ENCODE peak calls at places on chromosomes 3 and 15, in five cellular contexts. G is lung, X is ovary, M is psoas muscle, I is left ventricle myocardium inferior. T is an unnamed sample.

GRCh38 chr3:44117239-44117638 is 124.4 kb upstream of the TOPAZ1 start:
- DNase-seq in G (no peak), I (no peak), M (no peak), X (no peak), T (no peak)

GRCh38 chr15:68589783-68590710 is 11.3 kb downstream of the CORO2B start:
- DNase-seq in X (peak; percentile 34), M (no peak), G (no peak), I (no peak), T (no peak)

GRCh38 chr3:87462228-87462627 is 185.8 kb upstream of the POU1F1 start:
- DNase-seq in I (no peak), G (no peak), X (no peak), M (no peak), T (no peak)

GRCh38 chr15:45179221-45179985 is 8.4 kb downstream of the SHF start:
- DNase-seq in M (no peak), X (no peak), I (no peak), G (peak; percentile 69), T (no peak)

GRCh38 chr3:94336076-94336741 is 273.3 kb downstream of the NSUN3 start:
- DNase-seq in G (no peak), I (no peak), M (no peak), X (no peak), T (peak; percentile 70)

GRCh38 chr15:92130906-92131305 is 262.8 kb upstream of the ST8SIA2 start:
- DNase-seq in I (no peak), G (no peak), M (no peak), X (no peak), T (no peak)

GRCh38 chr15:75775296-75776074 is 62.8 kb upstream of the CSPG4 start:
- DNase-seq in G (no peak), X (no peak), I (no peak), M (no peak), T (no peak)

GRCh38 chr3:134516905-134517304 is 31.0 kb downstream of the CEP63 start:
- DNase-seq in G (no peak), I (no peak), M (no peak), X (no peak), T (no peak)

GRCh38 chr3:58012302-58012701 is 4.1 kb downstream of the FLNB start:
- DNase-seq in I (no peak), G (no peak), X (no peak), M (no peak), T (no peak)

GRCh38 chr3:195151866-195152526 is 119.0 kb downstream of the XXYLT1 start:
- DNase-seq in M (no peak), G (no peak), I (no peak), X (no peak), T (no peak)

GRCh38 chr15:75822685-75823278 is 20.5 kb upstream of the UBE2Q2 start:
- DNase-seq in I (no peak), X (no peak), M (no peak), G (no peak), T (no peak)

GRCh38 chr3:27479816-27480543 is 4.2 kb downstream of the SLC4A7 start:
- DNase-seq in X (no peak), G (no peak), M (no peak), I (no peak), T (no peak)

GRCh38 chr3:463793-464192 is 267.2 kb downstream of the CHL1 start:
- DNase-seq in I (no peak), X (no peak), M (no peak), G (no peak), T (no peak)

GRCh38 chr3:58333206-58334012 is 717 bp downstream of the PXK start:
- DNase-seq in X (peak; percentile 44), G (no peak), M (no peak), I (no peak), T (peak; percentile 50)

GRCh38 chr3:120418446-120418845 is 32.3 kb downstream of the FSTL1 start:
- DNase-seq in G (no peak), X (no peak), M (no peak), I (no peak), T (no peak)

GRCh38 chr3:24454393-24454792 is 40.3 kb downstream of the THRB start:
- DNase-seq in G (no peak), I (no peak), X (no peak), M (no peak), T (no peak)

GRCh38 chr15:88636654-88637053 is 2.2 kb upstream of the ISG20 start:
- DNase-seq in M (no peak), X (no peak), I (no peak), G (no peak), T (no peak)

GRCh38 chr3:193884011-193884410 is 251.9 kb upstream of the HES1 start:
- DNase-seq in X (no peak), M (no peak), I (no peak), G (no peak), T (no peak)

GRCh38 chr3:100057716-100058575 is 56.4 kb downstream of the FILIP1L start:
- DNase-seq in G (no peak), X (no peak), M (no peak), I (no peak), T (no peak)

GRCh38 chr15:74995779-74996765 is 709 bp downstream of the SCAMP5 start:
- DNase-seq in G (no peak), X (peak; percentile 44), I (no peak), M (peak; percentile 26), T (no peak)

GRCh38 chr3:77159182-77159581 is 119.3 kb downstream of the ROBO2 start:
- DNase-seq in M (no peak), X (no peak), G (no peak), I (no peak), T (no peak)

GRCh38 chr15:80059786-80060489 is 462 bp downstream of the ZFAND6 start:
- DNase-seq in G (peak; percentile 48), I (no peak), M (peak; percentile 82), X (no peak), T (no peak)

GRCh38 chr3:139127101-139127500 is 82.4 kb upstream of the PRR23C start:
- DNase-seq in X (no peak), G (no peak), I (no peak), M (no peak), T (no peak)

GRCh38 chr15:40104296-40104864 is 4.3 kb downstream of the BMF start:
- DNase-seq in G (no peak), I (no peak), M (no peak), X (no peak), T (no peak)

GRCh38 chr3:169170456-169170855 is 493.1 kb downstream of the MECOM start:
- DNase-seq in G (no peak), M (no peak), X (no peak), I (no peak), T (no peak)

GRCh38 chr3:154156529-154156928 is 35.3 kb downstream of the ARHGEF26 start:
- DNase-seq in X (no peak), M (no peak), G (no peak), I (no peak), T (no peak)

GRCh38 chr15:101128191-101128590 is 123.7 kb downstream of the CHSY1 start:
- DNase-seq in X (no peak), G (no peak), I (no peak), M (no peak), T (no peak)

GRCh38 chr15:51314391-51315337 is 23.7 kb downstream of the CYP19A1 start:
- DNase-seq in G (no peak), X (no peak), M (no peak), I (no peak), T (no peak)

GRCh38 chr15:67274236-67274635 is 19.6 kb downstream of the IQCH start:
- DNase-seq in X (no peak), I (no peak), G (no peak), M (no peak), T (no peak)

GRCh38 chr3:49028298-49028672 is 913 bp downstream of the IMPDH2 start:
- DNase-seq in G (no peak), X (no peak), M (no peak), I (no peak), T (no peak)

GRCh38 chr3:49025793-49026520 is 3.2 kb downstream of the IMPDH2 start:
- DNase-seq in I (no peak), G (no peak), X (no peak), M (no peak), T (no peak)

GRCh38 chr3:49028673-49029562 is at the start of gene IMPDH2:
- DNase-seq in X (peak; percentile 95), I (peak; percentile 93), G (peak; percentile 93), M (peak; percentile 93), T (no peak)

GRCh38 chr3:49026536-49026935 is 2.7 kb downstream of the IMPDH2 start:
- DNase-seq in X (no peak), M (no peak), I (no peak), G (no peak), T (no peak)

GRCh38 chr3:49027634-49028033 is 1.6 kb downstream of the IMPDH2 start:
- DNase-seq in G (no peak), X (no peak), I (no peak), M (no peak), T (no peak)
- H3K4me3 ChIP-seq in G (no peak overlapping the region), X (no peak overlapping the region), I (no peak overlapping the region), M (peak overlapping the region; percentile 89), T (peak overlapping the region; percentile 97)

DNA sequence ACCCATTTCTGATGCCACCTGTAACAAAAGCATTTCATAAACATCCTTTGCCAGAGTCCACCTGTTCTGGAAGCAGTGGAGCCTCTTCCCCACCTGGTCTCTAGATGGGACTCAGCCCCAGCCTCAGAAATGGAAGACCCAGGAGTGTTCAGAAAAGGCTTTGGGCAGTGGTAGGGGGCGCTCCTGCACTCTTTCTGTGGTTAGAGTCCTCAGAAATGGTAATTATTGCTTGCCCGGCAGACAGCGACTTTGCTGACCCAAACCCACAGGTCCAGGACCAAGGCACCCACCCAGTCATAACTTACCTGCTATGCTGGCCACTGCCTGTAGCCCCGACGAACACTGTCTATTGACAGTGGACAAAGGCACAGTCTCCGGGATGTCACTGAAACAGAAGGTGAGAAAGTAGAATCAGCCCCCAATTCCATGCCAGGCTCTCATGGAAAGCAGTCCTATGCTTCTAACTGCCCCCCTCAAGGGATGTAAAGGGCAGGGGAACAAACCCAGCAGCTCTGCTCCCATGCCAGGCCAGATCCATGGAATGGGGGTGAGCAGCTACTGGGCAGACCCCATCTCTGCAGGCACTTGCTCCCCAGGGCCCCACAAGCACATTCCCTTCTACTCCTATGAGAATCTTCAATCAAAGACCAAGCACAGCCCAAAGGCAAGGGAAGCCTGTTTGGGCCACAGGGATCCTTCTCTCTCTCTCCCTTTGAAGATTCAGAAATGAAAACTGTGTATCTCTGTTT is 5.1 kb downstream of the ACAA1 start:
- DNase-seq in I (no peak), X (no peak), G (no peak), M (no peak), T (no peak)
- TF ChIP-seq CTCF in I (peak; percentile 27), X (no peak), G (no peak), M (peak; percentile 8), T (peak; percentile 28)

DNA sequence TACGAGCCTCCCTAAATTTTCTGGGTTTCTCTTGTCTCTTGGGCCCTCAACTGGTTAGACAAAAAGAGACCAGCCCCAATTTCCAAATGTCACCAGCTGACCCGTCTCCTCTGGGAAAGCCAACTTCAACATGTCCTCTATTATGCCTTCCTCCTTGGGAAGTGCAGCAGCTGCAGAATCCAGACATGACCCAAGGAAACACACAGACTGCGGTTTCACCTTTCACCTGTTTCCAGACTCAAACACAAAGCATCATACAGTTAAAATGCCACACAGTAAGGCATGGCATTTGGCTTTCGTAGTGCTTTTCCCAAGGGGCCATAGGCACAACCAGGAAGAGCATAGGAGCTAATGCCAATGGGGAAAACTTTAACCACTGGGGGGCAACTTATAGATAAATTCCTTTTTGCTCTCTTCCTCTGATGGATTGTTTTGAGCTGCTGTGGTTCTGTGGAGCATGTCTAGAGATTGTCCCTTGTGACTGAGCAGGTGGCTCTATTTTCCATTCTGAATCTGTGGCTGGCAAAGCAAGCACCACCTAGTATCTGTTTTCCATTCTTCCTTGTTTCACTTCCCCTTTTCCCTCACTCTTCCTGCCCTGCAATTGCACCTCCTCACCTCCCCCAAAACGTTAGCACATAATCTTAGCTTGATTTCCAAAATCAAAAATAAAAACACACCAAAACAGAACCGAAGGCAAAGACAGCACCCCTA is 49.3 kb downstream of the HHLA2 start:
- DNase-seq in G (no peak), I (no peak), X (no peak), M (no peak), T (no peak)
- H3K4me3 ChIP-seq in G (no peak overlapping the region), I (no peak overlapping the region), X (no peak overlapping the region), M (no peak overlapping the region), T (no peak overlapping the region)

GRCh38 chr15:70098170-70098460 is 398 bp upstream of the TLE3 start:
- DNase-seq in G (no peak), M (no peak), X (no peak), I (no peak), T (no peak)
- TF ChIP-seq CTCF in G (no peak), M (no peak), X (peak; percentile 0), I (no peak), T (no peak)